ENCODE peak calls at places on chromosomes 5 and 9, in five cellular contexts. G is MM.1S, C is OCI-LY7, U is GM23338, L is HCT116. X is an unnamed sample.

GRCh38 chr9:114125614-114126013 is 26.5 kb upstream of the KIF12 start:
- DNase-seq in G (no peak), C (no peak), U (no peak), L (no peak), X (no peak)

GRCh38 chr5:58450811-58451629 is 8.9 kb downstream of the PLK2 start:
- DNase-seq in G (no peak), C (no peak), U (no peak), L (no peak), X (no peak)

GRCh38 chr9:133375116-133375723 is 640 bp downstream of the SURF4 start:
- DNase-seq in G (peak), C (peak), U (peak), L (no peak), X (peak)

GRCh38 chr5:131769961-131770360 is 26.9 kb downstream of the FNIP1 start:
- DNase-seq in G (no peak), C (no peak), U (no peak), L (no peak), X (no peak)

GRCh38 chr5:139708877-139709586 is 60.9 kb downstream of the CXXC5 start:
- DNase-seq in G (no peak), C (no peak), U (peak), L (no peak), X (peak)

GRCh38 chr5:10760033-10760975 is 730 bp downstream of the DAP start:
- DNase-seq in G (peak), C (peak), U (peak), L (peak), X (peak)

GRCh38 chr5:42268630-42269029 is 154.6 kb upstream of the GHR start:
- DNase-seq in G (peak), C (no peak), U (no peak), L (no peak), X (no peak)

GRCh38 chr9:14960881-14961280 is 50.7 kb upstream of the FREM1 start:
- DNase-seq in G (no peak), C (no peak), U (no peak), L (no peak), X (no peak)

GRCh38 chr9:37395229-37395628 is 27.3 kb upstream of the GRHPR start:
- DNase-seq in G (no peak), C (no peak), U (no peak), L (no peak), X (no peak)

GRCh38 chr9:37938121-37938906 is 34.4 kb upstream of the SLC25A51 start:
- DNase-seq in G (no peak), C (no peak), U (no peak), L (no peak), X (peak)

GRCh38 chr9:16316406-16316805 is 554.1 kb downstream of the BNC2 start:
- DNase-seq in G (no peak), C (no peak), U (no peak), L (no peak), X (no peak)

GRCh38 chr9:33884856-33885701 is 68.1 kb downstream of the UBE2R2 start:
- DNase-seq in G (no peak), C (no peak), U (no peak), L (no peak), X (no peak)

GRCh38 chr9:71766663-71767062 is 1.6 kb downstream of the CEMIP2 start:
- DNase-seq in G (no peak), C (no peak), U (no peak), L (no peak), X (no peak)

GRCh38 chr5:14339467-14339866 is 196.3 kb downstream of the TRIO start:
- DNase-seq in G (no peak), C (no peak), U (no peak), L (no peak), X (no peak)

GRCh38 chr5:6483880-6484382 is 35.3 kb downstream of the UBE2QL1 start:
- DNase-seq in G (peak), C (no peak), U (no peak), L (no peak), X (no peak)

GRCh38 chr5:127229185-127229889 is 61.3 kb upstream of the MEGF10 start:
- DNase-seq in G (no peak), C (no peak), U (peak), L (no peak), X (peak)

GRCh38 chr5:160458971-160459800 is 37.5 kb downstream of the PTTG1 start:
- DNase-seq in G (no peak), C (no peak), U (no peak), L (no peak), X (no peak)

GRCh38 chr5:173917788-173918786 is 29.9 kb downstream of the CPEB4 start:
- DNase-seq in G (no peak), C (peak), U (peak), L (peak), X (peak)

GRCh38 chr5:153400931-153401330 is 89.5 kb upstream of the GRIA1 start:
- DNase-seq in G (no peak), C (no peak), U (no peak), L (no peak), X (no peak)

GRCh38 chr5:153403470-153403869 is 87.0 kb upstream of the GRIA1 start:
- DNase-seq in G (no peak), C (no peak), U (no peak), L (no peak), X (no peak)

GRCh38 chr5:153404747-153405146 is 85.7 kb upstream of the GRIA1 start:
- DNase-seq in G (no peak), C (no peak), U (peak), L (no peak), X (peak)

GRCh38 chr5:153402550-153402949 is 87.9 kb upstream of the GRIA1 start:
- DNase-seq in G (no peak), C (no peak), U (no peak), L (no peak), X (no peak)
- TF ChIP-seq EZH2phosphoT487 in G (no peak), C (no peak), U (no peak), L (no peak), X (no peak)

DNA sequence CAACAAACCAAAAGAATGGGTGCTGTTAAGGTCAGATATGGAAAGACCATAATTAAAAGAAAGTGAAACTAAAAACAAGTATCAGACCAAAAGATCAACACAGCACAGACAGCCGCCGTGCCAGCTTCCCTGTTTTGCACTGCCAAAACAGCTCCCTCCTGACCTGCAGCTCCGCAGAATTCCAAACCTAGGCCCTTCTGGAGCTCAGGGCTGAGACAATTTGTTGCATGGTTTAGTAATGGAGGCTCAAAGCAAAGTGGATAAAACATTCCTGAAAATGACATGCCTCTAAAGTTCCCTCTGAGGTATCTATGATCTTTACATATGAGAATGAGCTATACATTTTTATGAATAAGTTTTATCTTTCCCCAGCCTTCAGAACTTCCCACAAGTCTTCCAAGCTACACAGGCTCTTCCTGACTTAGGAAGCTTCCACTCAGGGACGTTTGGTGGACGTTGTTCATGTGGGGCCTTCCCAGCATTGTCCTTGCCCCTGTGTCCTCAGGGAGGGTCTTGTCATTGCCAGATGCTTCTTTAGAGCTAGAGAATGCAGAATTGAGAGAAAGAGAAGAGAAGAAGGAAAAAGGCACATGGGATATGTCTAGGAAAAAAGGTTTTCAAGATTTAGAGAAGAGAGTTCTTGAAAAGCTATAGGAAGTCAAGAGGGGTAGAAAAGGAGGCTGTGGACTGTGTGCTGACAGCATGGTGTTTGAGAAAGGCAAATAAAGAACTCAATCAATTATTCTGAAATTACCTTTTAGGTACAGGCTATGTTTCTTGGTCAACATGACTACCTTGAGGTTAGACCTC is 28.4 kb upstream of the SSBP2 start:
- DNase-seq in G (peak), C (peak), U (no peak), L (no peak), X (no peak)
- H3K4me3 ChIP-seq in G (peak), C (peak), U (no peak), L (no peak), X (no peak)

DNA sequence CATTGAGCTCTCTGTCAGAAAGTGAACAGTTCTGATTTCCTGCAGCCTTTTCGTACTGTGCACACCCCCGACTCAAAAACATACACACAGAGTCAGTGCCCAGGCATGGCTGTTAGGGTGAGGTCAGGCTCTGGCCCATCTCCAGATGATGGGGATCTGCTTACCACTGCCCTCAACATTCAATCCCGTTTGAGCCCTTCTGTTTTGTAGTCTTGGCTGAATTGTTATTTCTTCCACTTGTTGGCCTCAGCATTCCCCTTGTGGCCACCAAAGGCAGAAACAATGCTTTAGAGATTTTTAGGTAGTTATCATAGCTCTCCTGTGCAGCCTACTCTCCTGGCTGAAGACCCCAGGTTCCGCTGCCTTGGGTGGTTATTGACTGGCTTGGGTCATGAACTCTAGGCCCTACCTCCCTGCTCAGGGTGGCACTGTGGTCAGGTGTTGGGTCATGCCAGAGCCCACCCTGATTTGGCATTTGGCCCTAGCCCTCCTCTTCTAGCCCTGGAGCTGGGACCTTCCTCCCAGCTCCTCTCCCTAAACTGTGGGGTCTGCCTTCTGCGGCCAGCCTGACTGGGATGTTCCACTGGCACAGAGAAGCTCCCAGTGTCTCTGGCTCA is 7.8 kb upstream of the MYOZ3 start:
- DNase-seq in G (no peak), C (no peak), U (no peak), L (no peak), X (no peak)
- TF ChIP-seq CTCF in G (no peak), C (no peak), U (no peak), L (no peak), X (no peak)

GRCh38 chr9:129351058-129351641 is 173.1 kb upstream of the IER5L start:
- DNase-seq in G (no peak), C (no peak), U (peak), L (no peak), X (peak)

GRCh38 chr9:129353697-129354336 is 175.8 kb upstream of the IER5L start:
- DNase-seq in G (no peak), C (no peak), U (no peak), L (no peak), X (no peak)

GRCh38 chr9:129351642-129352151 is 173.6 kb upstream of the IER5L start:
- DNase-seq in G (no peak), C (no peak), U (peak), L (no peak), X (peak)

GRCh38 chr9:129350143-129350935 is 172.3 kb upstream of the IER5L start:
- DNase-seq in G (no peak), C (no peak), U (no peak), L (no peak), X (no peak)

DNA sequence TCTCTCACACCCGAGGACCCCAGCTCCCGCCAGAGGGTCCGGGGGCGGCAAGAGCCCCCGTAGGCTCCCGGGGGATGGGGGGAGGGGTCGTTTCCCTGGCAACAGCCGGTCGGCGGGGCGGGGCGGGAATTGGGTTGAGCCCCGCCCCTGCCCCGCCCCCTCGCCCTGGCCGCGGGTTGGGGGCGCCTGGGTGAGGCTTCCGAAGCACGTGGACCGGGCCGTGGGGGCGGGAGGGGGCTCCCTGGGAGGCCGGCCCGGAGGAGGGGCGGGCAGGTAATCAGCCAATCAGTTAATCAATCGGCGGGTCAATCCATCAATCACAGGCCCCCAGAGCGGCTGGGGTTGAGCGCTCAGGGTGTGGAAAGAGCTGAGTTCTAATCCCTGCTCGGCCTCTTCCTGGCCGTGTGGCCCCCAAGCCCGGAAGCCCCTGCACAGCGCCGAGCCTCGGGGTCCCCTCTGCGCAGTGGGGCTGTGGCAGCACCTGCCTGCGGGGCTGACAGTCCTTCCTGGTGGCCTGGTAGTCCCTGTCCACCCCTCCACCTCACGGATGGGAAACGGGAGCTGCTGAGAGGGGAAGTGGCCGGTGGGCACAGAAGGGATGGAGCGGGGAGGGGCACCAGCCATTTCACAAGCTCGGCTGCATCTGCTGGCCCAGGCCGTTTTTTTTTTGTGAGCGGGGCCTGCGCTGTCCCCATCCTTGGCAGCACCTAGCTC is 174.3 kb upstream of the IER5L start:
- DNase-seq in G (no peak), C (no peak), U (peak), L (no peak), X (peak)
- TF ChIP-seq EZH2phosphoT487 in G (no peak), C (no peak), U (no peak), L (no peak), X (no peak)